ENCODE peak calls at places on chromosomes 13 and 19, in four cellular contexts. One of them, this sample, is unnamed.

GRCh38 chr13:92807343-92807742 is 419.3 kb upstream of the GPC6 start:
- DNase-seq in mesothelial cell of epicardium: no peak
- DNase-seq in GM23338: no peak
- DNase-seq in Calu3: no peak
- DNase-seq in this sample: no peak

GRCh38 chr13:102631198-102631597 is 34.4 kb downstream of the TPP2 start:
- DNase-seq in mesothelial cell of epicardium: no peak
- DNase-seq in GM23338: no peak
- DNase-seq in Calu3: no peak
- DNase-seq in this sample: no peak

GRCh38 chr19:52936958-52937334 is 13.7 kb upstream of the ZNF888 start:
- DNase-seq in mesothelial cell of epicardium: no peak
- DNase-seq in GM23338: no peak
- DNase-seq in Calu3: no peak
- DNase-seq in this sample: no peak

GRCh38 chr19:38155453-38155852 is 68.6 kb downstream of the DPF1 start:
- DNase-seq in mesothelial cell of epicardium: no peak
- DNase-seq in GM23338: peak
- DNase-seq in Calu3: no peak
- DNase-seq in this sample: no peak

GRCh38 chr13:99275093-99275469 is 16.9 kb upstream of the GPR18 start:
- DNase-seq in mesothelial cell of epicardium: no peak
- DNase-seq in GM23338: no peak
- DNase-seq in Calu3: no peak
- DNase-seq in this sample: no peak

GRCh38 chr19:19094513-19094912 is 30.7 kb downstream of the SLC25A42 start:
- DNase-seq in mesothelial cell of epicardium: no peak
- DNase-seq in GM23338: no peak
- DNase-seq in Calu3: no peak
- DNase-seq in this sample: no peak

GRCh38 chr13:42355118-42355840 is 83.3 kb downstream of the AKAP11 start:
- DNase-seq in mesothelial cell of epicardium: no peak
- DNase-seq in GM23338: no peak
- DNase-seq in Calu3: no peak
- DNase-seq in this sample: no peak

GRCh38 chr19:50679177-50680125 is 30.2 kb downstream of the C19orf81 start:
- DNase-seq in mesothelial cell of epicardium: peak
- DNase-seq in GM23338: peak
- DNase-seq in Calu3: peak
- DNase-seq in this sample: no peak

GRCh38 chr19:5148794-5149190 is 179.9 kb downstream of the KDM4B start:
- DNase-seq in mesothelial cell of epicardium: no peak
- DNase-seq in GM23338: no peak
- DNase-seq in Calu3: no peak
- DNase-seq in this sample: peak

GRCh38 chr19:3723883-3724282 is 15.7 kb downstream of the TJP3 start:
- DNase-seq in mesothelial cell of epicardium: no peak
- DNase-seq in GM23338: peak
- DNase-seq in Calu3: no peak
- DNase-seq in this sample: no peak

GRCh38 chr13:26759907-26760834 is at the start of gene GPR12:
- DNase-seq in mesothelial cell of epicardium: no peak
- DNase-seq in GM23338: peak
- DNase-seq in Calu3: no peak
- DNase-seq in this sample: no peak

GRCh38 chr13:34162545-34162936 is 344.6 kb downstream of the RFC3 start:
- DNase-seq in mesothelial cell of epicardium: no peak
- DNase-seq in GM23338: no peak
- DNase-seq in Calu3: no peak
- DNase-seq in this sample: no peak

GRCh38 chr13:21218351-21219043 is 42.0 kb downstream of the MRPL57 start:
- DNase-seq in mesothelial cell of epicardium: no peak
- DNase-seq in GM23338: no peak
- DNase-seq in Calu3: no peak
- DNase-seq in this sample: no peak

GRCh38 chr19:38204096-38204495 is 19.9 kb downstream of the DPF1 start:
- DNase-seq in mesothelial cell of epicardium: no peak
- DNase-seq in GM23338: no peak
- DNase-seq in Calu3: no peak
- DNase-seq in this sample: no peak

GRCh38 chr19:5487222-5487621 is 32.0 kb downstream of the ZNRF4 start:
- DNase-seq in mesothelial cell of epicardium: no peak
- DNase-seq in GM23338: no peak
- DNase-seq in Calu3: peak
- DNase-seq in this sample: no peak

GRCh38 chr13:97318532-97318931 is 96.4 kb downstream of the MBNL2 start:
- DNase-seq in mesothelial cell of epicardium: no peak
- DNase-seq in GM23338: no peak
- DNase-seq in Calu3: no peak
- DNase-seq in this sample: no peak

GRCh38 chr13:87622921-87623320 is 48.2 kb upstream of the SLITRK5 start:
- DNase-seq in mesothelial cell of epicardium: no peak
- DNase-seq in GM23338: no peak
- DNase-seq in Calu3: no peak
- DNase-seq in this sample: no peak

GRCh38 chr13:90375851-90376250 is 971.6 kb upstream of the MIR17HG start:
- DNase-seq in mesothelial cell of epicardium: no peak
- DNase-seq in GM23338: no peak
- DNase-seq in Calu3: no peak
- DNase-seq in this sample: no peak

GRCh38 chr13:75399168-75399878 is 82.6 kb downstream of the TBC1D4 start:
- DNase-seq in mesothelial cell of epicardium: no peak
- DNase-seq in GM23338: no peak
- DNase-seq in Calu3: no peak
- DNase-seq in this sample: no peak

GRCh38 chr13:27919299-27919933 is 384 bp upstream of the PDX1 start:
- DNase-seq in mesothelial cell of epicardium: no peak
- DNase-seq in GM23338: no peak
- DNase-seq in Calu3: no peak
- DNase-seq in this sample: no peak

GRCh38 chr19:7831452-7831851 is 1.4 kb downstream of the EVI5L start:
- DNase-seq in mesothelial cell of epicardium: no peak
- DNase-seq in GM23338: peak
- DNase-seq in Calu3: peak
- DNase-seq in this sample: no peak

GRCh38 chr13:36154567-36155231 is 23.5 kb upstream of the DCLK1 start:
- DNase-seq in mesothelial cell of epicardium: peak
- DNase-seq in GM23338: peak
- DNase-seq in Calu3: no peak
- DNase-seq in this sample: no peak

GRCh38 chr13:36418022-36418805 is 14.1 kb upstream of the CCNA1 start:
- DNase-seq in mesothelial cell of epicardium: no peak
- DNase-seq in GM23338: peak
- DNase-seq in Calu3: peak
- DNase-seq in this sample: no peak

GRCh38 chr13:109204657-109205056 is 575.2 kb downstream of the MYO16 start:
- DNase-seq in mesothelial cell of epicardium: no peak
- DNase-seq in GM23338: no peak
- DNase-seq in Calu3: no peak
- DNase-seq in this sample: no peak

GRCh38 chr19:41546386-41546789 is 29.6 kb upstream of the CEACAM21 start:
- DNase-seq in mesothelial cell of epicardium: no peak
- DNase-seq in GM23338: no peak
- DNase-seq in Calu3: no peak
- DNase-seq in this sample: no peak

GRCh38 chr13:34738251-34739170 is 203.6 kb upstream of the NBEA start:
- DNase-seq in mesothelial cell of epicardium: no peak
- DNase-seq in GM23338: no peak
- DNase-seq in Calu3: no peak
- DNase-seq in this sample: no peak

DNA sequence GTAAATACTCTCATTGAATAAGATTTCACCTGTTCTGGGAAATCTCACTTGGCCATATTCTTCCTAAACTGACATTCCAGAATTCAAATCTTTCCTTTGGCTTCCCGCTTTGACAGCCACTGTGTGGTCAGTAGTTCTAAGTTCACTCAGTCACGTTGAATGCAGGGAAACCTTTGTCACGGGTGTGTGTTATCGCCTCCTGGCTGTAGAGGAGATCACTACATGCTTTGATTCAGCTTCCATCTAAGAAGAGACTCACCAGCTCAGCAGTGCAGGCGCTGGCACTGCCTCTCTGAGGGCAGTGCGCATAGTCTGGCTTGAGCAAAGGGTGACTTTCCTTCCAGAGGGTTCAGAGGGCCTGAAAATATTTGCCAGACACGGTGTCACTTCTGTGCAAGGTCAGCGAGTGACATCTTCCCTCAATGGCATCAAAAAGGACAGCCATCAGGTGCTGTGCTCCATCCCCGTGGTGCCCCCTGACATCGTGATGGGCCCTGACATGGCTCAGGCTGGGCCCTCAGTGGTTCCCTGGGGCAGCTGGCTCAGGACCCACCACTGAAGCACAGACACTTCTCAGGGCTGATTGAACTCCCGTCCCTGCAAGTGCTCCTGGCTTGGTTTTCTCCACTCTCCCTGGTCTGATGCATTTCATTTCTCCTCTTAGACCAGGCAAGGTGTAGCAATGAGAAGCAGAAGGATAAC is 635.4 kb upstream of the ARGLU1 start:
- DNase-seq in mesothelial cell of epicardium: no peak
- DNase-seq in GM23338: peak
- DNase-seq in Calu3: peak
- DNase-seq in this sample: no peak
- TF ChIP-seq CTCF in mesothelial cell of epicardium: peak
- TF ChIP-seq CTCF in GM23338: peak
- TF ChIP-seq CTCF in Calu3: no peak
- TF ChIP-seq CTCF in this sample: peak

GRCh38 chr19:44552324-44552723 is 22.8 kb upstream of the CEACAM20 start:
- DNase-seq in mesothelial cell of epicardium: no peak
- DNase-seq in GM23338: peak
- DNase-seq in Calu3: peak
- DNase-seq in this sample: peak
- TF ChIP-seq CTCF in mesothelial cell of epicardium: peak
- TF ChIP-seq CTCF in GM23338: peak
- TF ChIP-seq CTCF in Calu3: peak
- TF ChIP-seq CTCF in this sample: peak

GRCh38 chr19:17436874-17437267 is 11.6 kb downstream of the TMEM221 start:
- DNase-seq in mesothelial cell of epicardium: no peak
- DNase-seq in GM23338: peak
- DNase-seq in Calu3: no peak
- DNase-seq in this sample: no peak

GRCh38 chr19:17445526-17446165 is 2.8 kb downstream of the TMEM221 start:
- DNase-seq in mesothelial cell of epicardium: no peak
- DNase-seq in GM23338: no peak
- DNase-seq in Calu3: no peak
- DNase-seq in this sample: no peak

GRCh38 chr19:17436094-17436873 is 12.2 kb downstream of the TMEM221 start:
- DNase-seq in mesothelial cell of epicardium: no peak
- DNase-seq in GM23338: no peak
- DNase-seq in Calu3: no peak
- DNase-seq in this sample: no peak

GRCh38 chr19:17441241-17442135 is 7.0 kb downstream of the TMEM221 start:
- DNase-seq in mesothelial cell of epicardium: no peak
- DNase-seq in GM23338: peak
- DNase-seq in Calu3: no peak
- DNase-seq in this sample: no peak
- TF ChIP-seq CTCF in mesothelial cell of epicardium: no peak
- TF ChIP-seq CTCF in GM23338: peak
- TF ChIP-seq CTCF in Calu3: no peak
- TF ChIP-seq CTCF in this sample: peak

DNA sequence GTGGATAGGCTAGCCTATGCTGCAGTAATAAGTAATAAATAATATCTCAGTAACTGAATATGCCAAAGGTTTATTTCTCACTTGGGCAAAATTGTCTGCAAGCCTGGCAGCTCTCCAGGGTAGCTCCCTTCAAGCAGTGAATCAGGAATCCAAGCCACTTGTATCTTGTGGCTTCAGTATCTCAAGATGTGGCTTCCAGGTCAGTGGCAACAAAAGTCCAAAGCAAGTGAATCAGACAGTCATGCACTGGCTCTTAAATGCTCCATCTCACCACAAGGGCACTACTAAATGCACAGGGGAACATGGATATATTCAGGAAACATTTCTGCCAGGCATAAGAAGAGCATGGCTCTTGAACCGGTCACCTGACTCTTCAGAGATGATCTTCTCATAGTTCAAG is 126.3 kb downstream of the KCTD12 start:
- DNase-seq in mesothelial cell of epicardium: no peak
- DNase-seq in GM23338: no peak
- DNase-seq in Calu3: no peak
- DNase-seq in this sample: no peak
- TF ChIP-seq CTCF in mesothelial cell of epicardium: no peak
- TF ChIP-seq CTCF in GM23338: no peak
- TF ChIP-seq CTCF in Calu3: no peak
- TF ChIP-seq CTCF in this sample: no peak

GRCh38 chr19:35994868-35995654 is at the start of gene SDHAF1:
- DNase-seq in mesothelial cell of epicardium: peak
- DNase-seq in GM23338: peak
- DNase-seq in Calu3: peak
- DNase-seq in this sample: peak
- TF ChIP-seq CTCF in mesothelial cell of epicardium: no peak
- TF ChIP-seq CTCF in GM23338: peak
- TF ChIP-seq CTCF in Calu3: no peak
- TF ChIP-seq CTCF in this sample: no peak

DNA sequence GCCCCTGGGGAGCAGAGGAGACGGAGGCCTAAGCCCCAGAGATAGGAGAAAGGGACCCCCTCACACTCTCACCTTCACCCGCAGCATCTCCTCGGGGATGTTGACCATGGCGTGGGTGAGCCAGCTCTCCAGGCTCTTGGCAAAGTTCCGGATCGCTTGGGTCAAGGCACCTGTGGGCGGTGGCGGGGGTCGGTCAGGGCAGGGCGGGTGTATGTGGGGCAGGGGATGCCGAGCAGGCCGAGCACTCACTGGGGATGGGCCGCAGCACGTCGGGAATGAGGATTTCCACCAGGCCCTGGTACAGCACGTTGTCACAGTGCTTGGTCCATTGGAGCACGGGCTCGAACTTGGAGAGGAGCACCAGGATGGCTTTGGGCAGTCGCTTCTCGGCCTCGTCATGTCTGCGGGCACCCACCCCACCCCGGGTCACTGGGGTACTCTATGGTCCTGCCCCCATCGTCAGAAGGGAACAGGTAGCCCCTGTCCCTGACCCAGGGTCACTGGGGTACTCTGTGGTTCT is 13.1 kb downstream of the DCAF15 start:
- DNase-seq in mesothelial cell of epicardium: no peak
- DNase-seq in GM23338: no peak
- DNase-seq in Calu3: no peak
- DNase-seq in this sample: no peak
- TF ChIP-seq CTCF in mesothelial cell of epicardium: no peak
- TF ChIP-seq CTCF in GM23338: no peak
- TF ChIP-seq CTCF in Calu3: no peak
- TF ChIP-seq CTCF in this sample: no peak

DNA sequence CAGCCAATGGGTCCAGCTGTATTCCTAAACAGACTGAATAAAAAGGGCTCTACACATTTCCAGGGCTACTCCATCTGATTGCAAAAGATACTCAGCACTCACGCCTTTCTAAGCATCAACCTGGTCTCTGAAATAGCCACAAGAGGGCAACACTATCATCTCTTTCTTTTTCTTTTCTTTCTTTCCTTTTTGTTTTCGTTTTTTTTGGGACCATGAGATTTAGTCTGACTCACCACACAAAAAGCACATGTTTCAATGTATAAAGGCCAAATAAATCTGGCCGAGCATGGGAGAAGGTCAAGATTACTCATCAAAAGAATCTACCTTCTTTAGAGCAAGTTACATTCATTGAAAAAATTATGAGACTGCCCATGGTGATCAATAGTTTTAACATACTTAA is 805.6 kb upstream of the ARGLU1 start:
- DNase-seq in mesothelial cell of epicardium: no peak
- DNase-seq in GM23338: peak
- DNase-seq in Calu3: no peak
- DNase-seq in this sample: no peak
- TF ChIP-seq CTCF in mesothelial cell of epicardium: peak
- TF ChIP-seq CTCF in GM23338: peak
- TF ChIP-seq CTCF in Calu3: no peak
- TF ChIP-seq CTCF in this sample: peak